ENCODE peak calls at places on chromosome 14, in six cellular contexts. M is neural crest cell, D is kidney, N is EL, F is HEK293T, S is astrocyte of the spinal cord. L is an unnamed sample.

GRCh38 chr14:101499080-101499479 is 62.2 kb upstream of the DIO3 start:
- DNase-seq in M (no peak), D (peak), N (no peak), F (no peak), S (no peak), L (no peak)

GRCh38 chr14:36767603-36768281 is 106.1 kb downstream of the PAX9 start:
- DNase-seq in M (no peak), D (no peak), N (no peak), F (peak), S (peak), L (no peak)

GRCh38 chr14:102517412-102518062 is 8.0 kb upstream of the ANKRD9 start:
- DNase-seq in M (peak), D (peak), N (no peak), F (no peak), S (no peak), L (no peak)

GRCh38 chr14:23443411-23443812 is 8.0 kb upstream of the MYH7 start:
- DNase-seq in M (no peak), D (no peak), N (no peak), F (no peak), S (no peak), L (peak)

GRCh38 chr14:65164068-65164824 is 61.9 kb upstream of the MAX start:
- DNase-seq in M (peak), D (no peak), N (peak), F (peak), S (peak), L (no peak)

GRCh38 chr14:74518221-74518620 is 24.7 kb downstream of the ISCA2 start:
- DNase-seq in M (no peak), D (peak), N (no peak), F (no peak), S (no peak), L (no peak)

GRCh38 chr14:75486317-75486716 is 36.0 kb upstream of the BATF start:
- DNase-seq in M (no peak), D (no peak), N (no peak), F (no peak), S (no peak), L (no peak)

GRCh38 chr14:22370084-22370847 is 218.8 kb downstream of the DAD1 start:
- DNase-seq in M (no peak), D (no peak), N (peak), F (no peak), S (peak), L (peak)

GRCh38 chr14:95199298-95199983 is 42.1 kb upstream of the DICER1 start:
- DNase-seq in M (no peak), D (no peak), N (no peak), F (no peak), S (no peak), L (no peak)

GRCh38 chr14:61106627-61107147 is 125.6 kb downstream of the SLC38A6 start:
- DNase-seq in M (no peak), D (no peak), N (no peak), F (no peak), S (no peak), L (no peak)

GRCh38 chr14:75493580-75494130 is 28.6 kb upstream of the BATF start:
- DNase-seq in M (no peak), D (no peak), N (no peak), F (no peak), S (no peak), L (no peak)

GRCh38 chr14:34169561-34169960 is 218.7 kb upstream of the EGLN3 start:
- DNase-seq in M (no peak), D (no peak), N (no peak), F (no peak), S (no peak), L (no peak)

GRCh38 chr14:71665157-71665556 is 267.1 kb upstream of the RGS6 start:
- DNase-seq in M (no peak), D (no peak), N (peak), F (no peak), S (peak), L (no peak)

GRCh38 chr14:71181215-71182003 is 274.1 kb downstream of the PCNX1 start:
- DNase-seq in M (no peak), D (no peak), N (no peak), F (no peak), S (no peak), L (no peak)

GRCh38 chr14:92651106-92651792 is 97.2 kb downstream of the LGMN start:
- DNase-seq in M (no peak), D (peak), N (no peak), F (no peak), S (no peak), L (no peak)

GRCh38 chr14:90276627-90277367 is 20.4 kb downstream of the PSMC1 start:
- DNase-seq in M (no peak), D (no peak), N (peak), F (no peak), S (peak), L (no peak)

GRCh38 chr14:29558516-29558915 is 369.1 kb downstream of the PRKD1 start:
- DNase-seq in M (no peak), D (no peak), N (peak), F (no peak), S (no peak), L (no peak)

GRCh38 chr14:60602312-60602711 is 47.0 kb downstream of the SIX1 start:
- DNase-seq in M (no peak), D (no peak), N (no peak), F (no peak), S (no peak), L (no peak)

GRCh38 chr14:20632831-20633771 is 8.4 kb downstream of the OR6S1 start:
- DNase-seq in M (peak), D (peak), N (peak), F (peak), S (peak), L (no peak)

GRCh38 chr14:53979141-53979673 is 22.6 kb upstream of the BMP4 start:
- DNase-seq in M (no peak), D (no peak), N (peak), F (no peak), S (peak), L (no peak)

GRCh38 chr14:68968051-68968450 is 11.1 kb downstream of the ACTN1 start:
- DNase-seq in M (no peak), D (no peak), N (no peak), F (no peak), S (no peak), L (no peak)

GRCh38 chr14:21071225-21072041 is 1.3 kb downstream of the ARHGEF40 start:
- DNase-seq in M (peak), D (peak), N (peak), F (peak), S (peak), L (peak)

GRCh38 chr14:73058923-73059311 is 583 bp downstream of the RBM25 start:
- DNase-seq in M (no peak), D (no peak), N (peak), F (peak), S (peak), L (no peak)

GRCh38 chr14:76376001-76376404 is at the start of gene ESRRB:
- DNase-seq in M (peak), D (no peak), N (no peak), F (peak), S (no peak), L (no peak)

GRCh38 chr14:104433401-104434213 is 146.0 kb upstream of the C14orf180 start:
- DNase-seq in M (no peak), D (no peak), N (no peak), F (no peak), S (no peak), L (no peak)

GRCh38 chr14:22542360-22542759 is 46.7 kb downstream of the DAD1 start:
- DNase-seq in M (no peak), D (no peak), N (no peak), F (no peak), S (no peak), L (no peak)

GRCh38 chr14:80356413-80356812 is 145.1 kb upstream of the DIO2 start:
- DNase-seq in M (no peak), D (no peak), N (peak), F (no peak), S (peak), L (no peak)

GRCh38 chr14:88981948-88982347 is 157.5 kb downstream of the TTC8 start:
- DNase-seq in M (no peak), D (no peak), N (no peak), F (no peak), S (no peak), L (no peak)

GRCh38 chr14:102789349-102789748 is 12.1 kb downstream of the TRAF3 start:
- DNase-seq in M (no peak), D (no peak), N (no peak), F (no peak), S (no peak), L (no peak)

GRCh38 chr14:63163306-63163705 is 40.9 kb upstream of the RHOJ start:
- DNase-seq in M (no peak), D (no peak), N (no peak), F (no peak), S (no peak), L (no peak)

GRCh38 chr14:88245321-88245720 is 77.7 kb downstream of the KCNK10 start:
- DNase-seq in M (peak), D (no peak), N (no peak), F (no peak), S (no peak), L (no peak)

GRCh38 chr14:105168496-105168978 is at the start of gene JAG2:
- DNase-seq in M (no peak), D (no peak), N (peak), F (peak), S (no peak), L (peak)

GRCh38 chr14:50060871-50061663 is 55.3 kb downstream of the VCPKMT start:
- DNase-seq in M (no peak), D (no peak), N (peak), F (peak), S (peak), L (peak)